ENCODE peak calls at places on chromosomes 2 and 18, in five cellular contexts. I is SK-N-SH, K is GM12878, F is transverse colon, S is sigmoid colon. M is an unnamed sample.

GRCh38 chr2:48508461-48509124 is 21.4 kb upstream of the STON1 start:
- DNase-seq in I (no peak), K (no peak), F (peak), S (no peak), M (no peak)

GRCh38 chr18:24051256-24051947 is 36.8 kb downstream of the TTC39C start:
- DNase-seq in I (no peak), K (peak), F (no peak), S (no peak), M (peak)

GRCh38 chr2:51120754-51121280 is 88.9 kb upstream of the NRXN1 start:
- DNase-seq in I (no peak), K (no peak), F (no peak), S (no peak), M (no peak)

GRCh38 chr2:219726916-219727315 is 99.5 kb downstream of the SLC4A3 start:
- DNase-seq in I (no peak), K (no peak), F (no peak), S (no peak), M (peak)

GRCh38 chr2:119207447-119207846 is 16.2 kb upstream of the STEAP3 start:
- DNase-seq in I (no peak), K (no peak), F (no peak), S (no peak), M (no peak)

GRCh38 chr2:8594731-8595427 is 87.0 kb upstream of the ID2 start:
- DNase-seq in I (no peak), K (no peak), F (no peak), S (no peak), M (no peak)

GRCh38 chr2:66888246-66888645 is 453.3 kb downstream of the MEIS1 start:
- DNase-seq in I (no peak), K (no peak), F (no peak), S (no peak), M (no peak)

GRCh38 chr2:130744287-130745117 is 10.8 kb upstream of the AMER3 start:
- DNase-seq in I (peak), K (no peak), F (peak), S (no peak), M (no peak)

GRCh38 chr2:107072150-107072940 is 186.4 kb upstream of the ST6GAL2 start:
- DNase-seq in I (no peak), K (no peak), F (no peak), S (no peak), M (no peak)

GRCh38 chr2:32436150-32436549 is 79.3 kb downstream of the BIRC6 start:
- DNase-seq in I (no peak), K (no peak), F (no peak), S (no peak), M (no peak)

GRCh38 chr2:240379089-240379636 is 56.3 kb upstream of the GPC1 start:
- DNase-seq in I (no peak), K (no peak), F (no peak), S (no peak), M (no peak)

GRCh38 chr18:73669299-73669698 is 478.3 kb downstream of the FBXO15 start:
- DNase-seq in I (no peak), K (no peak), F (no peak), S (no peak), M (no peak)

GRCh38 chr2:75053484-75054112 is 95.2 kb downstream of the POLE4 start:
- DNase-seq in I (peak), K (peak), F (peak), S (no peak), M (no peak)

GRCh38 chr2:238663586-238663985 is 184.3 kb upstream of the TWIST2 start:
- DNase-seq in I (no peak), K (no peak), F (no peak), S (no peak), M (no peak)

GRCh38 chr18:44839239-44839666 is 158.6 kb downstream of the SETBP1 start:
- DNase-seq in I (no peak), K (peak), F (peak), S (peak), M (no peak)

GRCh38 chr2:31266804-31267203 is 32.9 kb downstream of the EHD3 start:
- DNase-seq in I (no peak), K (no peak), F (no peak), S (no peak), M (no peak)

GRCh38 chr2:196925768-196926561 is 542 bp downstream of the PGAP1 start:
- DNase-seq in I (peak), K (no peak), F (peak), S (peak), M (no peak)

GRCh38 chr2:239139101-239139500 is 261.7 kb downstream of the HDAC4 start:
- DNase-seq in I (no peak), K (no peak), F (no peak), S (no peak), M (no peak)

GRCh38 chr2:6512584-6512983 is 353.1 kb downstream of the CMPK2 start:
- DNase-seq in I (no peak), K (no peak), F (no peak), S (no peak), M (no peak)
- TF ChIP-seq EP300 in I (no peak), K (no peak), F (no peak), S (no peak), M (no peak)

DNA sequence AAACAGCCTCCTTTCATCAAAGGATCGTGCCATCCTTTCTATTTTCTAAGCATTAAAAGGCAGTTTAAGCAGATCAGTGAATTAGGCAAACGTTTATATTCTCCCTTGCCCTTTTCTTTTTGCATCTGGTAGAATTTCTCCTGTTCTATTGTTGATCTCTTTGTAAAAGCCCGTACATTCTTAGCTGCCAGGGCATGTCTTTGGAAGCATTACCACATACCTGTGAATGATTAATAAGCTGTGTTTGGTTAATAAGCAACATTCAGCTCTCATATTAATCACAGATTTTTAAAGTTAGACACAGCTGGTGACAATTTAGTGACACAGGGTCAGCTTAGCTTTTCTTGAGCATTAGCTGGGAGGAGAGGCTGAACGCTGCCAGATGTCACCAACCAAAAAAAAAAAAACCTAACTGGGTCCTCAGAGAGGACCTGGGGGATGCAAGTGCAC is 33.8 kb upstream of the CYP1B1 start:
- DNase-seq in I (no peak), K (no peak), F (no peak), S (no peak), M (no peak)
- H3K27ac ChIP-seq in I (peak), K (no peak), F (no peak), S (no peak), M (no peak)

GRCh38 chr2:65331361-65331760 is 101.0 kb downstream of the SPRED2 start:
- DNase-seq in I (peak), K (no peak), F (no peak), S (no peak), M (peak)
- TF ChIP-seq POLR2AphosphoS5 in I (no peak), K (no peak), F (no peak), S (no peak), M (no peak)

DNA sequence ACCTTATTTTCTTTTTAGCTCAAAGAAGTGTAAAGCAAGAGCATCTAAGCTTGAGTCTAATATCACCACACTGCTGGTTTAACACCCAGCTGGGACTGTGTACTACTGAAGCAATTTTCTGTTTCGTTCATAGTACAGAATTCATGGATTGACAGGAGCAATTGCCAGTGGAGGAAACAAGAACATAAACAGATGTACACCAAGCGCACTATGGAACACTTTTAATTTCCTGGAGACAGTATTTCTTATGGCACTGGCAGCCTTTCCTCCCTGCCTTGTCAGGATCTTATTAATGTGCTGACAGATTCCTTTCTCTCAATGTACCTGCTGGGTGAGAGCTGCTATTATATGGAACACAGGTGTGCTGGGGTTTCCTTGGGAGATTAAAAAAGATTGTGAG is 4.2 kb upstream of the LANCL1 start:
- DNase-seq in I (no peak), K (no peak), F (no peak), S (no peak), M (no peak)
- TF ChIP-seq EP300 in I (no peak), K (no peak), F (no peak), S (no peak), M (no peak)

DNA sequence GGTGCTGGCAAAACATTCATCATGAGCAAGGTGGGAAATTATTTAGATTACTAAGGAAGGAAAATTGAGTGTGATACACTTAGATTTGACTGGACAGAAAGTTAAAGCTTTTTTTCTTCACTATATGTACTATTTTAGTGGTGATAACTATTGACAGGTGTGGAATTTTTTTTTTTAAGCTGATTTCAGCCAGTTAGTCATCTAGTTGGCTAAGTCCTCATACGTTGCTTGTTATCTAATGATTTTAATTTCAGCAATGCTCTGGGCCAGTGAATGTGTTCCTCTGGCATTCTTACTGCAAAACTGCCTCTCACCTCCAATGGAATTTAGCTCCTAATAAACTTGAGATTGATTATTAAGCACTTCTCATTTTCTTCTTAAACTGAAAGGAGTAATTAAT is 1223.2 kb upstream of the ACVR2A start:
- DNase-seq in I (no peak), K (no peak), F (no peak), S (no peak), M (no peak)
- H3K27ac ChIP-seq in I (no peak), K (no peak), F (no peak), S (no peak), M (no peak)

DNA sequence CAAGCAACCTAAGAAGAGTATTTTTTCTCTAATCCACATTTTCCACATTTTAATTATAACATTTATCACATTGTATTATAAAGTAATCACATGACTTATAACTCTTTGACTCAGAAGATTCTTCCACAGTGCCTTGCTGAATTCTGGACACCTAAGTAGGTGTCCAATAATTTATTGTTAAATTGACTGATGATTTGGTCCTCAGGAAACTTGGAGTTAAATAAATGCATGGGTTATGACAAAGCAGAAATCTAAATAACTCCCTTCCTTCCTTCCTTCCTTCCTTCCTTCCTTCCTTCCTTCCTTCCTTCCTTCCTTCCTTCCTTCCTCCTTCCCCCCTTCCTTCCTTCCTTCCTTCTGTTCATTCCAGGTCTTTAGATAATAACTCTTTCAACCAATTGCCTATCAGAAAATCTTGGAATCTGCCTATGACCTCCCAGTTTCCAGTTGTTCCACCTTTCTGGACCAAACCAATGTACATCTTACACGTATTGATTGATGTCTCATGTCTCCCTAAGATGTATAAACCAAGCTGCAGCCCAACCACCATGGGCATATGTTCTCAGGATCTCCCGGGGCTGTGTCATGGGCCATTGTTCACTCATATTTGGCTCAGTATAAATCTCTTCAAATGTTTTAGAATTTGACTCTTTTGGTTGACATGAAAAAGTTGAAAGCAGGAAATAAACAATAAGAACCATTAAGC is 10.4 kb upstream of the KDSR start:
- DNase-seq in I (no peak), K (no peak), F (no peak), S (no peak), M (no peak)
- TF ChIP-seq POLR2AphosphoS5 in I (no peak), K (no peak), F (no peak), S (no peak), M (no peak)

M was measured in esophagus muscularis mucosa.